ENCODE peak calls at places on chromosomes 5 and 9, in ten cellular contexts. One of them, this sample, is unnamed.
A peak's percentile ranks its signal among the peaks of the same experiment; 100 is the strongest.

GRCh38 chr5:175638305-175638704 is 19.6 kb upstream of the HRH2 start:
- DNase-seq in A549: no peak
- DNase-seq in choroid plexus epithelial cell: no peak
- DNase-seq in stimulated activated CD4-positive, alpha-beta T cell treated with anti-CD3 and anti-CD28 coated beads, Interleukin-1b, Interleukin-23, amount 100 ng/mL, for 24 hours: no peak
- DNase-seq in fibroblast of villous mesenchyme: no peak
- DNase-seq in psoas muscle: no peak
- DNase-seq in BE2C: no peak
- DNase-seq in stimulated activated naive CD8-positive, alpha-beta T cell treated with anti-CD3 and anti-CD28 coated beads, Interleukin-15, Interleukin-2, amounts not matched to agents 100 U/mL and 50 U/mL, for 24 hours: no peak
- DNase-seq in activated effector memory CD4-positive, alpha-beta T cell treated with anti-CD3 and anti-CD28 coated beads, Interleukin-2, amount 50 U/mL, for 16 hours: no peak
- DNase-seq in GM13977: no peak
- DNase-seq in this sample: no peak

GRCh38 chr5:936149-937144 is 43.8 kb downstream of the TRIP13 start:
- DNase-seq in stimulated activated naive CD8-positive, alpha-beta T cell treated with anti-CD3 and anti-CD28 coated beads, Interleukin-15, Interleukin-2, amounts not matched to agents 100 U/mL and 50 U/mL, for 24 hours: no peak
- DNase-seq in fibroblast of villous mesenchyme: no peak
- DNase-seq in choroid plexus epithelial cell: no peak
- DNase-seq in GM13977: no peak
- DNase-seq in BE2C: no peak
- DNase-seq in stimulated activated CD4-positive, alpha-beta T cell treated with anti-CD3 and anti-CD28 coated beads, Interleukin-1b, Interleukin-23, amount 100 ng/mL, for 24 hours: no peak
- DNase-seq in psoas muscle: no peak
- DNase-seq in activated effector memory CD4-positive, alpha-beta T cell treated with anti-CD3 and anti-CD28 coated beads, Interleukin-2, amount 50 U/mL, for 16 hours: peak; percentile 53
- DNase-seq in A549: no peak
- DNase-seq in this sample: no peak

GRCh38 chr5:42950466-42951168 is 89.5 kb downstream of the ANXA2R start:
- DNase-seq in stimulated activated naive CD8-positive, alpha-beta T cell treated with anti-CD3 and anti-CD28 coated beads, Interleukin-15, Interleukin-2, amounts not matched to agents 100 U/mL and 50 U/mL, for 24 hours: peak; percentile 70
- DNase-seq in choroid plexus epithelial cell: peak; percentile 100
- DNase-seq in psoas muscle: peak; percentile 68
- DNase-seq in stimulated activated CD4-positive, alpha-beta T cell treated with anti-CD3 and anti-CD28 coated beads, Interleukin-1b, Interleukin-23, amount 100 ng/mL, for 24 hours: peak; percentile 60
- DNase-seq in A549: peak; percentile 99
- DNase-seq in activated effector memory CD4-positive, alpha-beta T cell treated with anti-CD3 and anti-CD28 coated beads, Interleukin-2, amount 50 U/mL, for 16 hours: peak; percentile 87
- DNase-seq in fibroblast of villous mesenchyme: peak; percentile 100
- DNase-seq in BE2C: no peak
- DNase-seq in GM13977: peak; percentile 71
- DNase-seq in this sample: peak; percentile 62

GRCh38 chr5:94376672-94377345 is 241.6 kb downstream of the KIAA0825 start:
- DNase-seq in A549: no peak
- DNase-seq in fibroblast of villous mesenchyme: no peak
- DNase-seq in choroid plexus epithelial cell: peak; percentile 35
- DNase-seq in psoas muscle: no peak
- DNase-seq in GM13977: no peak
- DNase-seq in BE2C: peak; percentile 64
- DNase-seq in activated effector memory CD4-positive, alpha-beta T cell treated with anti-CD3 and anti-CD28 coated beads, Interleukin-2, amount 50 U/mL, for 16 hours: no peak
- DNase-seq in stimulated activated naive CD8-positive, alpha-beta T cell treated with anti-CD3 and anti-CD28 coated beads, Interleukin-15, Interleukin-2, amounts not matched to agents 100 U/mL and 50 U/mL, for 24 hours: no peak
- DNase-seq in stimulated activated CD4-positive, alpha-beta T cell treated with anti-CD3 and anti-CD28 coated beads, Interleukin-1b, Interleukin-23, amount 100 ng/mL, for 24 hours: no peak
- DNase-seq in this sample: no peak

GRCh38 chr5:156589859-156590216 is 260.3 kb upstream of the PPP1R2B start:
- DNase-seq in activated effector memory CD4-positive, alpha-beta T cell treated with anti-CD3 and anti-CD28 coated beads, Interleukin-2, amount 50 U/mL, for 16 hours: no peak
- DNase-seq in stimulated activated CD4-positive, alpha-beta T cell treated with anti-CD3 and anti-CD28 coated beads, Interleukin-1b, Interleukin-23, amount 100 ng/mL, for 24 hours: no peak
- DNase-seq in choroid plexus epithelial cell: no peak
- DNase-seq in BE2C: no peak
- DNase-seq in fibroblast of villous mesenchyme: no peak
- DNase-seq in A549: no peak
- DNase-seq in psoas muscle: no peak
- DNase-seq in GM13977: no peak
- DNase-seq in stimulated activated naive CD8-positive, alpha-beta T cell treated with anti-CD3 and anti-CD28 coated beads, Interleukin-15, Interleukin-2, amounts not matched to agents 100 U/mL and 50 U/mL, for 24 hours: no peak
- DNase-seq in this sample: no peak

GRCh38 chr9:83403864-83404263 is 134.3 kb downstream of the FRMD3 start:
- DNase-seq in psoas muscle: no peak
- DNase-seq in choroid plexus epithelial cell: peak; percentile 51
- DNase-seq in activated effector memory CD4-positive, alpha-beta T cell treated with anti-CD3 and anti-CD28 coated beads, Interleukin-2, amount 50 U/mL, for 16 hours: no peak
- DNase-seq in GM13977: no peak
- DNase-seq in stimulated activated CD4-positive, alpha-beta T cell treated with anti-CD3 and anti-CD28 coated beads, Interleukin-1b, Interleukin-23, amount 100 ng/mL, for 24 hours: no peak
- DNase-seq in fibroblast of villous mesenchyme: peak; percentile 6
- DNase-seq in BE2C: no peak
- DNase-seq in stimulated activated naive CD8-positive, alpha-beta T cell treated with anti-CD3 and anti-CD28 coated beads, Interleukin-15, Interleukin-2, amounts not matched to agents 100 U/mL and 50 U/mL, for 24 hours: no peak
- DNase-seq in A549: peak; percentile 17
- DNase-seq in this sample: no peak

GRCh38 chr9:94538908-94539307 is 16.0 kb upstream of the PCAT7 start:
- DNase-seq in stimulated activated CD4-positive, alpha-beta T cell treated with anti-CD3 and anti-CD28 coated beads, Interleukin-1b, Interleukin-23, amount 100 ng/mL, for 24 hours: no peak
- DNase-seq in fibroblast of villous mesenchyme: no peak
- DNase-seq in activated effector memory CD4-positive, alpha-beta T cell treated with anti-CD3 and anti-CD28 coated beads, Interleukin-2, amount 50 U/mL, for 16 hours: no peak
- DNase-seq in stimulated activated naive CD8-positive, alpha-beta T cell treated with anti-CD3 and anti-CD28 coated beads, Interleukin-15, Interleukin-2, amounts not matched to agents 100 U/mL and 50 U/mL, for 24 hours: no peak
- DNase-seq in A549: no peak
- DNase-seq in BE2C: no peak
- DNase-seq in choroid plexus epithelial cell: no peak
- DNase-seq in GM13977: no peak
- DNase-seq in psoas muscle: no peak
- DNase-seq in this sample: no peak

GRCh38 chr5:164335837-164336236 is 830.4 kb downstream of the MAT2B start:
- DNase-seq in choroid plexus epithelial cell: peak; percentile 80
- DNase-seq in GM13977: no peak
- DNase-seq in activated effector memory CD4-positive, alpha-beta T cell treated with anti-CD3 and anti-CD28 coated beads, Interleukin-2, amount 50 U/mL, for 16 hours: no peak
- DNase-seq in stimulated activated CD4-positive, alpha-beta T cell treated with anti-CD3 and anti-CD28 coated beads, Interleukin-1b, Interleukin-23, amount 100 ng/mL, for 24 hours: no peak
- DNase-seq in psoas muscle: no peak
- DNase-seq in A549: no peak
- DNase-seq in stimulated activated naive CD8-positive, alpha-beta T cell treated with anti-CD3 and anti-CD28 coated beads, Interleukin-15, Interleukin-2, amounts not matched to agents 100 U/mL and 50 U/mL, for 24 hours: no peak
- DNase-seq in BE2C: no peak
- DNase-seq in fibroblast of villous mesenchyme: no peak
- DNase-seq in this sample: no peak

GRCh38 chr9:77679088-77679487 is 31.0 kb upstream of the GNA14 start:
- DNase-seq in stimulated activated naive CD8-positive, alpha-beta T cell treated with anti-CD3 and anti-CD28 coated beads, Interleukin-15, Interleukin-2, amounts not matched to agents 100 U/mL and 50 U/mL, for 24 hours: no peak
- DNase-seq in choroid plexus epithelial cell: no peak
- DNase-seq in GM13977: no peak
- DNase-seq in fibroblast of villous mesenchyme: no peak
- DNase-seq in A549: no peak
- DNase-seq in activated effector memory CD4-positive, alpha-beta T cell treated with anti-CD3 and anti-CD28 coated beads, Interleukin-2, amount 50 U/mL, for 16 hours: no peak
- DNase-seq in BE2C: no peak
- DNase-seq in stimulated activated CD4-positive, alpha-beta T cell treated with anti-CD3 and anti-CD28 coated beads, Interleukin-1b, Interleukin-23, amount 100 ng/mL, for 24 hours: no peak
- DNase-seq in psoas muscle: no peak
- DNase-seq in this sample: no peak

This sample was measured in GM10248.